ENCODE peak calls at places on chromosomes 7 and 10, in four cellular contexts. One of them, this sample, is unnamed.

GRCh38 chr7:70913924-70914323 is 218.0 kb upstream of the GALNT17 start:
- DNase-seq in GM20000: no peak
- DNase-seq in activated CD4-positive, CD25-positive, alpha-beta regulatory T cell treated with anti-CD3 and anti-CD28 coated beads, Interleukin-2, amount 50 U/mL, for 72 hours: no peak
- DNase-seq in left kidney: no peak
- DNase-seq in this sample: no peak

GRCh38 chr10:71372882-71373495 is 23.7 kb upstream of the CDH23 start:
- DNase-seq in GM20000: peak
- DNase-seq in activated CD4-positive, CD25-positive, alpha-beta regulatory T cell treated with anti-CD3 and anti-CD28 coated beads, Interleukin-2, amount 50 U/mL, for 72 hours: no peak
- DNase-seq in left kidney: no peak
- DNase-seq in this sample: peak

GRCh38 chr7:108418941-108419340 is 37.3 kb downstream of the NRCAM start:
- DNase-seq in GM20000: no peak
- DNase-seq in activated CD4-positive, CD25-positive, alpha-beta regulatory T cell treated with anti-CD3 and anti-CD28 coated beads, Interleukin-2, amount 50 U/mL, for 72 hours: no peak
- DNase-seq in left kidney: no peak
- DNase-seq in this sample: no peak

GRCh38 chr10:53025172-53025651 is 252.6 kb upstream of the MBL2 start:
- DNase-seq in GM20000: no peak
- DNase-seq in activated CD4-positive, CD25-positive, alpha-beta regulatory T cell treated with anti-CD3 and anti-CD28 coated beads, Interleukin-2, amount 50 U/mL, for 72 hours: no peak
- DNase-seq in left kidney: peak
- DNase-seq in this sample: no peak

GRCh38 chr7:134669845-134670373 is 23.3 kb downstream of the BPGM start:
- DNase-seq in GM20000: no peak
- DNase-seq in activated CD4-positive, CD25-positive, alpha-beta regulatory T cell treated with anti-CD3 and anti-CD28 coated beads, Interleukin-2, amount 50 U/mL, for 72 hours: peak
- DNase-seq in left kidney: peak
- DNase-seq in this sample: no peak

GRCh38 chr7:7786595-7786994 is 68.2 kb upstream of the RPA3 start:
- DNase-seq in GM20000: no peak
- DNase-seq in activated CD4-positive, CD25-positive, alpha-beta regulatory T cell treated with anti-CD3 and anti-CD28 coated beads, Interleukin-2, amount 50 U/mL, for 72 hours: no peak
- DNase-seq in left kidney: no peak
- DNase-seq in this sample: no peak

GRCh38 chr7:133275441-133276105 is 22.7 kb downstream of the EXOC4 start:
- DNase-seq in GM20000: no peak
- DNase-seq in activated CD4-positive, CD25-positive, alpha-beta regulatory T cell treated with anti-CD3 and anti-CD28 coated beads, Interleukin-2, amount 50 U/mL, for 72 hours: no peak
- DNase-seq in left kidney: no peak
- DNase-seq in this sample: no peak

GRCh38 chr10:91616124-91616523 is 16.7 kb downstream of the PPP1R3C start:
- DNase-seq in GM20000: no peak
- DNase-seq in activated CD4-positive, CD25-positive, alpha-beta regulatory T cell treated with anti-CD3 and anti-CD28 coated beads, Interleukin-2, amount 50 U/mL, for 72 hours: no peak
- DNase-seq in left kidney: no peak
- DNase-seq in this sample: no peak

GRCh38 chr10:7471720-7472367 is 61.0 kb upstream of the SFMBT2 start:
- DNase-seq in GM20000: peak
- DNase-seq in activated CD4-positive, CD25-positive, alpha-beta regulatory T cell treated with anti-CD3 and anti-CD28 coated beads, Interleukin-2, amount 50 U/mL, for 72 hours: no peak
- DNase-seq in left kidney: no peak
- DNase-seq in this sample: no peak

GRCh38 chr7:36984710-36985308 is 260.5 kb upstream of the AOAH start:
- DNase-seq in GM20000: no peak
- DNase-seq in activated CD4-positive, CD25-positive, alpha-beta regulatory T cell treated with anti-CD3 and anti-CD28 coated beads, Interleukin-2, amount 50 U/mL, for 72 hours: no peak
- DNase-seq in left kidney: no peak
- DNase-seq in this sample: no peak

GRCh38 chr7:155778349-155778748 is 33.9 kb downstream of the SHH start:
- DNase-seq in GM20000: no peak
- DNase-seq in activated CD4-positive, CD25-positive, alpha-beta regulatory T cell treated with anti-CD3 and anti-CD28 coated beads, Interleukin-2, amount 50 U/mL, for 72 hours: no peak
- DNase-seq in left kidney: no peak
- DNase-seq in this sample: no peak

GRCh38 chr10:30413996-30414576 is 19.9 kb upstream of the MAP3K8 start:
- DNase-seq in GM20000: peak
- DNase-seq in activated CD4-positive, CD25-positive, alpha-beta regulatory T cell treated with anti-CD3 and anti-CD28 coated beads, Interleukin-2, amount 50 U/mL, for 72 hours: no peak
- DNase-seq in left kidney: peak
- DNase-seq in this sample: peak

GRCh38 chr10:21068025-21068656 is 171.0 kb upstream of the NEBL start:
- DNase-seq in GM20000: no peak
- DNase-seq in activated CD4-positive, CD25-positive, alpha-beta regulatory T cell treated with anti-CD3 and anti-CD28 coated beads, Interleukin-2, amount 50 U/mL, for 72 hours: no peak
- DNase-seq in left kidney: no peak
- DNase-seq in this sample: no peak

GRCh38 chr7:17682586-17682985 is 257.7 kb downstream of the SNX13 start:
- DNase-seq in GM20000: no peak
- DNase-seq in activated CD4-positive, CD25-positive, alpha-beta regulatory T cell treated with anti-CD3 and anti-CD28 coated beads, Interleukin-2, amount 50 U/mL, for 72 hours: no peak
- DNase-seq in left kidney: no peak
- DNase-seq in this sample: no peak

GRCh38 chr10:112217413-112218390 is 34.1 kb upstream of the GPAM start:
- DNase-seq in GM20000: no peak
- DNase-seq in activated CD4-positive, CD25-positive, alpha-beta regulatory T cell treated with anti-CD3 and anti-CD28 coated beads, Interleukin-2, amount 50 U/mL, for 72 hours: no peak
- DNase-seq in left kidney: no peak
- DNase-seq in this sample: no peak

GRCh38 chr10:87547734-87548311 is 43.1 kb downstream of the MINPP1 start:
- DNase-seq in GM20000: no peak
- DNase-seq in activated CD4-positive, CD25-positive, alpha-beta regulatory T cell treated with anti-CD3 and anti-CD28 coated beads, Interleukin-2, amount 50 U/mL, for 72 hours: no peak
- DNase-seq in left kidney: no peak
- DNase-seq in this sample: no peak